ENCODE peak calls at places on chromosomes 2 and 18, in nine cellular contexts. B is WTC11, Z is left lung, G is astrocyte of the spinal cord, F is chondrocyte, E is heart left ventricle, C is adrenal gland, V is tibial artery, S is body of pancreas. I is an unnamed sample.
A peak's percentile ranks its signal among the peaks of the same experiment; 100 is the strongest.

GRCh38 chr2:191740016-191740419 is 62.1 kb downstream of the NABP1 start:
- DNase-seq in F (no peak), Z (no peak), E (no peak), S (no peak), B (no peak), C (no peak), G (no peak), V (no peak), I (no peak)

GRCh38 chr2:72148975-72149555 is 1.4 kb upstream of the CYP26B1 start:
- DNase-seq in C (peak; percentile 22), V (peak; percentile 69), E (no peak), F (no peak), B (peak; percentile 52), G (no peak), Z (peak; percentile 43), S (peak; percentile 30), I (peak; percentile 24)

GRCh38 chr2:62803961-62804360 is 98.4 kb downstream of the EHBP1 start:
- DNase-seq in V (no peak), S (no peak), C (no peak), G (no peak), E (no peak), Z (no peak), B (no peak), F (no peak), I (no peak)

GRCh38 chr18:63970803-63971191 is 916 bp downstream of the SERPINB8 start:
- DNase-seq in Z (peak; percentile 58), F (no peak), G (no peak), E (peak; percentile 39), S (peak; percentile 36), V (peak; percentile 75), B (peak; percentile 58), C (no peak), I (peak; percentile 28)

GRCh38 chr2:190159453-190159852 is 96.9 kb upstream of the MSTN start:
- DNase-seq in F (no peak), V (no peak), C (no peak), E (peak; percentile 40), Z (no peak), S (no peak), B (no peak), G (peak; percentile 71), I (no peak)

GRCh38 chr2:175414872-175415487 is 233.5 kb upstream of the ATP5MC3 start:
- DNase-seq in G (peak; percentile 66), F (no peak), Z (peak; percentile 66), B (peak; percentile 69), S (peak; percentile 45), V (no peak), E (peak; percentile 47), C (peak; percentile 76), I (peak; percentile 57)

GRCh38 chr2:240932001-240932723 is 26.0 kb downstream of the CROCC2 start:
- DNase-seq in B (peak; percentile 7), F (peak; percentile 89), C (peak; percentile 9), E (no peak), Z (peak; percentile 19), V (no peak), S (no peak), G (no peak), I (no peak)

GRCh38 chr18:74234326-74235171 is 57.2 kb downstream of the CYB5A start:
- DNase-seq in E (no peak), S (peak; percentile 73), C (peak; percentile 67), B (no peak), F (no peak), Z (no peak), G (peak; percentile 72), V (no peak), I (no peak)

GRCh38 chr2:73984203-73984921 is at the start of gene TET3:
- DNase-seq in F (no peak), V (peak; percentile 78), B (peak; percentile 49), Z (peak; percentile 74), G (no peak), C (no peak), S (peak; percentile 60), E (peak; percentile 59), I (no peak)

GRCh38 chr2:48471048-48471474 is 58.9 kb upstream of the STON1 start:
- DNase-seq in B (no peak), F (no peak), G (peak; percentile 77), C (no peak), E (no peak), Z (no peak), S (no peak), V (no peak), I (peak; percentile 25)
- TF ChIP-seq CTCF in B (peak; percentile 72), F (peak; percentile 93), G (peak; percentile 59), C (peak; percentile 81), E (peak; percentile 65), Z (peak; percentile 54), S (peak; percentile 85), V (peak; percentile 73), I (peak; percentile 65)

GRCh38 chr2:101517753-101518152 is 42.8 kb upstream of the RFX8 start:
- DNase-seq in V (no peak), S (no peak), G (peak; percentile 84), E (no peak), C (no peak), B (no peak), Z (no peak), F (no peak), I (no peak)
- TF ChIP-seq CTCF in V (no peak), S (no peak), G (no peak), E (no peak), C (no peak), B (no peak), Z (no peak), F (no peak), I (no peak)

DNA sequence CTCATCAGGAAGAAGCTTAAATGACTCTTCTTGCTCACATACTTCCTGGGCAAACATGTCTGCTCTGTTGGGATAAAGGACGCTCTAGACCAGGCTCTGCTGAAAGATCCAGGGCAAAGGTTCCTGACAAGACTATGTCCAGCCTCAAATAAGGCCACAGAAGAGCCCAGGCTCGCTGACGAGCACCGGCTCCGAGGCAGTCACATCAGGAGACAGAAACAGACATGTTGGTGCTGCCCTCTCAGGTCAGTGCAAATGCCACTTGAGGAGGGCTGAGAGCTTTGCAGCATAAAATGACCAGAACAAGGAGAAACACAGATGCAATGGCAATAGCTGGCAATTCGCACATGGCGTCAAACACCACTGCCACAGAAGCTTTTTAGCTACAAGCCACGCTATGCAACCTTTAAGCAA is 205.7 kb downstream of the TGIF1 start:
- DNase-seq in F (no peak), B (no peak), E (no peak), C (no peak), G (no peak), Z (no peak), S (no peak), V (no peak), I (no peak)
- TF ChIP-seq CTCF in F (no peak), B (no peak), E (no peak), C (no peak), G (no peak), Z (no peak), S (no peak), V (no peak), I (no peak)

GRCh38 chr2:212546669-212547068 is 8.1 kb upstream of the ERBB4 start:
- DNase-seq in G (no peak), Z (no peak), S (no peak), E (no peak), C (no peak), V (no peak), F (no peak), B (no peak), I (no peak)

GRCh38 chr2:212549463-212549862 is 10.9 kb upstream of the ERBB4 start:
- DNase-seq in B (no peak), Z (no peak), G (no peak), S (no peak), V (no peak), E (no peak), C (no peak), F (no peak), I (no peak)

GRCh38 chr2:212547716-212548458 is 9.3 kb upstream of the ERBB4 start:
- DNase-seq in Z (no peak), B (no peak), E (no peak), C (no peak), G (no peak), F (no peak), V (no peak), S (no peak), I (no peak)

GRCh38 chr2:212554233-212554632 is 15.6 kb upstream of the ERBB4 start:
- DNase-seq in C (no peak), B (no peak), V (no peak), G (no peak), F (no peak), S (no peak), E (no peak), Z (no peak), I (no peak)

GRCh38 chr2:212548459-212548815 is 9.8 kb upstream of the ERBB4 start:
- DNase-seq in B (no peak), G (peak; percentile 51), V (no peak), S (peak; percentile 31), E (peak; percentile 22), C (no peak), F (no peak), Z (no peak), I (peak; percentile 23)
- TF ChIP-seq CTCF in B (no peak), G (peak; percentile 36), V (peak; percentile 69), S (peak; percentile 79), E (peak; percentile 50), C (peak; percentile 52), F (peak; percentile 88), Z (peak; percentile 22), I (peak; percentile 18)

GRCh38 chr2:207593277-207593676 is 31.9 kb downstream of the METTL21A start:
- DNase-seq in S (no peak), F (no peak), B (no peak), E (no peak), G (no peak), C (no peak), Z (no peak), V (no peak), I (no peak)
- TF ChIP-seq CTCF in S (no peak), F (no peak), B (no peak), E (no peak), G (no peak), C (no peak), Z (no peak), V (no peak), I (no peak)